ENCODE peak calls at places on chromosomes 3 and 15, in five cellular contexts. L is activated T-cell treated with anti-CD3 and anti-CD28 coated beads for 4 hours; N is fibroblast of lung; T is NCI-H1105; P is activated CD8-positive, alpha-beta memory T cell treated with anti-CD3 and anti-CD28 coated beads for 4 hours. D is an unnamed sample.

GRCh38 chr3:116070102-116070501 is 375.2 kb downstream of the LSAMP start:
- DNase-seq in L (no peak), T (no peak), P (no peak), N (no peak), D (no peak)

GRCh38 chr15:101288905-101289513 is 6.0 kb downstream of the SNRPA1 start:
- DNase-seq in T (peak), L (no peak), N (no peak), P (no peak), D (no peak)

GRCh38 chr3:157327837-157328236 is 108.8 kb upstream of the PTX3 start:
- DNase-seq in T (no peak), L (no peak), P (no peak), N (no peak), D (no peak)

GRCh38 chr3:26118165-26118564 is 328.3 kb downstream of the OXSM start:
- DNase-seq in T (no peak), N (no peak), L (no peak), P (no peak), D (no peak)

GRCh38 chr15:50210462-50211264 is 28.7 kb downstream of the SLC27A2 start:
- DNase-seq in N (no peak), L (no peak), T (no peak), P (no peak), D (no peak)

GRCh38 chr3:195153121-195153520 is 117.8 kb downstream of the XXYLT1 start:
- DNase-seq in T (no peak), N (no peak), L (no peak), P (no peak), D (no peak)

GRCh38 chr3:114406286-114406685 is 112.5 kb downstream of the TIGIT start:
- DNase-seq in L (no peak), N (no peak), T (no peak), P (no peak), D (no peak)

GRCh38 chr3:182370949-182371348 is 422.4 kb upstream of the ATP11B start:
- DNase-seq in P (no peak), L (no peak), N (peak), T (no peak), D (no peak)

GRCh38 chr3:82462977-82463376 is 701.5 kb upstream of the GBE1 start:
- DNase-seq in L (no peak), T (peak), P (no peak), N (no peak), D (no peak)

D was measured in NCI-H526.